ENCODE peak calls at places on chromosomes 5 and 9, in nine cellular contexts. One of them, this sample, is unnamed.

GRCh38 chr5:180468732-180469585 is 25.2 kb upstream of the CNOT6 start:
- DNase-seq in transverse colon: no peak
- DNase-seq in NB4: no peak
- DNase-seq in SW480: no peak
- DNase-seq in NCI-H1105 treated with DMSO at 0.1 percent for 48 hours: no peak
- DNase-seq in cerebellar cortex: no peak
- DNase-seq in substantia nigra: no peak
- DNase-seq in spleen: peak
- DNase-seq in activated naive CD4-positive, alpha-beta T cell: no peak
- DNase-seq in this sample: peak

GRCh38 chr5:72302171-72302570 is 17.9 kb downstream of the MRPS27 start:
- DNase-seq in transverse colon: no peak
- DNase-seq in activated naive CD4-positive, alpha-beta T cell: no peak
- DNase-seq in spleen: no peak
- DNase-seq in substantia nigra: no peak
- DNase-seq in cerebellar cortex: no peak
- DNase-seq in SW480: no peak
- DNase-seq in NB4: no peak
- DNase-seq in NCI-H1105 treated with DMSO at 0.1 percent for 48 hours: no peak
- DNase-seq in this sample: no peak

GRCh38 chr5:37435261-37435660 is 56.1 kb downstream of the WDR70 start:
- DNase-seq in transverse colon: no peak
- DNase-seq in SW480: no peak
- DNase-seq in spleen: no peak
- DNase-seq in activated naive CD4-positive, alpha-beta T cell: no peak
- DNase-seq in cerebellar cortex: no peak
- DNase-seq in NB4: no peak
- DNase-seq in NCI-H1105 treated with DMSO at 0.1 percent for 48 hours: no peak
- DNase-seq in substantia nigra: no peak
- DNase-seq in this sample: no peak

GRCh38 chr5:128082551-128083032 is 974 bp upstream of the SLC12A2 start:
- DNase-seq in NCI-H1105 treated with DMSO at 0.1 percent for 48 hours: no peak
- DNase-seq in NB4: no peak
- DNase-seq in activated naive CD4-positive, alpha-beta T cell: no peak
- DNase-seq in SW480: no peak
- DNase-seq in cerebellar cortex: no peak
- DNase-seq in substantia nigra: no peak
- DNase-seq in transverse colon: no peak
- DNase-seq in spleen: no peak
- DNase-seq in this sample: no peak

GRCh38 chr9:124776613-124776951 is 351 bp upstream of the OLFML2A start:
- DNase-seq in NCI-H1105 treated with DMSO at 0.1 percent for 48 hours: no peak
- DNase-seq in NB4: no peak
- DNase-seq in substantia nigra: no peak
- DNase-seq in cerebellar cortex: no peak
- DNase-seq in activated naive CD4-positive, alpha-beta T cell: no peak
- DNase-seq in transverse colon: no peak
- DNase-seq in SW480: no peak
- DNase-seq in spleen: no peak
- DNase-seq in this sample: peak

GRCh38 chr9:4987996-4988421 is 2.9 kb downstream of the JAK2 start:
- DNase-seq in SW480: peak
- DNase-seq in NB4: peak
- DNase-seq in transverse colon: peak
- DNase-seq in activated naive CD4-positive, alpha-beta T cell: no peak
- DNase-seq in spleen: no peak
- DNase-seq in NCI-H1105 treated with DMSO at 0.1 percent for 48 hours: peak
- DNase-seq in cerebellar cortex: peak
- DNase-seq in substantia nigra: peak
- DNase-seq in this sample: no peak

GRCh38 chr9:37066139-37066725 is 32.2 kb upstream of the PAX5 start:
- DNase-seq in NCI-H1105 treated with DMSO at 0.1 percent for 48 hours: no peak
- DNase-seq in spleen: no peak
- DNase-seq in NB4: no peak
- DNase-seq in SW480: no peak
- DNase-seq in activated naive CD4-positive, alpha-beta T cell: no peak
- DNase-seq in transverse colon: no peak
- DNase-seq in cerebellar cortex: no peak
- DNase-seq in substantia nigra: no peak
- DNase-seq in this sample: no peak

GRCh38 chr5:39447968-39448367 is 23.2 kb upstream of the DAB2 start:
- DNase-seq in SW480: no peak
- DNase-seq in NCI-H1105 treated with DMSO at 0.1 percent for 48 hours: no peak
- DNase-seq in substantia nigra: no peak
- DNase-seq in activated naive CD4-positive, alpha-beta T cell: no peak
- DNase-seq in NB4: no peak
- DNase-seq in transverse colon: no peak
- DNase-seq in spleen: no peak
- DNase-seq in cerebellar cortex: no peak
- DNase-seq in this sample: no peak

GRCh38 chr5:60649288-60649917 is 50.6 kb downstream of the DEPDC1B start:
- DNase-seq in activated naive CD4-positive, alpha-beta T cell: no peak
- DNase-seq in NB4: peak
- DNase-seq in substantia nigra: no peak
- DNase-seq in SW480: peak
- DNase-seq in NCI-H1105 treated with DMSO at 0.1 percent for 48 hours: peak
- DNase-seq in cerebellar cortex: peak
- DNase-seq in spleen: no peak
- DNase-seq in transverse colon: no peak
- DNase-seq in this sample: no peak

GRCh38 chr5:40991168-40991980 is 79.8 kb downstream of the MROH2B start:
- DNase-seq in NB4: no peak
- DNase-seq in NCI-H1105 treated with DMSO at 0.1 percent for 48 hours: no peak
- DNase-seq in transverse colon: peak
- DNase-seq in activated naive CD4-positive, alpha-beta T cell: no peak
- DNase-seq in SW480: no peak
- DNase-seq in cerebellar cortex: peak
- DNase-seq in spleen: no peak
- DNase-seq in substantia nigra: peak
- DNase-seq in this sample: no peak

GRCh38 chr9:91689006-91689405 is 261.0 kb downstream of the ROR2 start:
- DNase-seq in cerebellar cortex: no peak
- DNase-seq in NCI-H1105 treated with DMSO at 0.1 percent for 48 hours: no peak
- DNase-seq in transverse colon: no peak
- DNase-seq in activated naive CD4-positive, alpha-beta T cell: no peak
- DNase-seq in SW480: no peak
- DNase-seq in spleen: no peak
- DNase-seq in NB4: no peak
- DNase-seq in substantia nigra: no peak
- DNase-seq in this sample: no peak

GRCh38 chr5:31319338-31319737 is 125.9 kb downstream of the CDH6 start:
- DNase-seq in NB4: no peak
- DNase-seq in spleen: no peak
- DNase-seq in transverse colon: no peak
- DNase-seq in NCI-H1105 treated with DMSO at 0.1 percent for 48 hours: no peak
- DNase-seq in cerebellar cortex: no peak
- DNase-seq in SW480: no peak
- DNase-seq in activated naive CD4-positive, alpha-beta T cell: no peak
- DNase-seq in substantia nigra: no peak
- DNase-seq in this sample: no peak

GRCh38 chr5:55737793-55738192 is at the start of gene DDX4:
- DNase-seq in NCI-H1105 treated with DMSO at 0.1 percent for 48 hours: no peak
- DNase-seq in NB4: no peak
- DNase-seq in activated naive CD4-positive, alpha-beta T cell: no peak
- DNase-seq in spleen: no peak
- DNase-seq in transverse colon: no peak
- DNase-seq in cerebellar cortex: no peak
- DNase-seq in SW480: no peak
- DNase-seq in substantia nigra: no peak
- DNase-seq in this sample: no peak

GRCh38 chr5:16935271-16936149 is 578 bp downstream of the MYO10 start:
- DNase-seq in SW480: peak
- DNase-seq in cerebellar cortex: no peak
- DNase-seq in NB4: peak
- DNase-seq in substantia nigra: no peak
- DNase-seq in transverse colon: peak
- DNase-seq in activated naive CD4-positive, alpha-beta T cell: no peak
- DNase-seq in spleen: peak
- DNase-seq in NCI-H1105 treated with DMSO at 0.1 percent for 48 hours: peak
- DNase-seq in this sample: peak